ENCODE peak calls at places on chromosomes 12 and 14, in ten cellular contexts. G is NCI-H1048; T is naive B cell; W is dermis microvascular lymphatic vessel endothelial cell; Q is NCI-H345; B is GM13976; P is stimulated activated CD8-positive, alpha-beta memory T cell treated with anti-CD3 and anti-CD28 coated beads, Interleukin-15, amount 100 ng/mL, for 24 hours; M is thyroid gland; O is lower leg skin; J is activated T-cell treated with anti-CD3 and anti-CD28 coated beads for 1 hour. D is an unnamed sample.
A peak's percentile ranks its signal among the peaks of the same experiment; 100 is the strongest.

GRCh38 chr12:47222960-47223847 is 143.4 kb upstream of the AMIGO2 start:
- DNase-seq in G (no peak), P (no peak), Q (no peak), M (no peak), B (no peak), T (no peak), O (no peak), W (no peak), J (no peak), D (no peak)

GRCh38 chr12:89162704-89163261 is 189.5 kb downstream of the DUSP6 start:
- DNase-seq in J (no peak), B (no peak), W (peak; percentile 98), M (peak; percentile 15), Q (no peak), T (peak; percentile 58), P (no peak), O (peak; percentile 93), G (no peak), D (peak; percentile 97)

GRCh38 chr12:32252199-32253073 is 145.8 kb downstream of the BICD1 start:
- DNase-seq in J (no peak), W (no peak), B (peak; percentile 32), Q (no peak), T (no peak), P (no peak), G (no peak), O (no peak), M (no peak), D (no peak)

GRCh38 chr12:50186667-50187066 is 19.5 kb upstream of the CERS5 start:
- DNase-seq in W (no peak), O (no peak), J (no peak), B (no peak), P (no peak), G (no peak), Q (no peak), M (no peak), T (no peak), D (no peak)

GRCh38 chr14:104116544-104117340 is 21.6 kb upstream of the KIF26A start:
- DNase-seq in M (peak; percentile 76), G (no peak), B (no peak), P (no peak), J (no peak), Q (no peak), O (peak; percentile 85), T (no peak), W (no peak), D (no peak)

GRCh38 chr14:69325646-69326265 is 65.8 kb downstream of the GALNT16 start:
- DNase-seq in O (peak; percentile 70), J (no peak), W (no peak), P (no peak), B (no peak), Q (no peak), M (no peak), T (no peak), G (no peak), D (no peak)

GRCh38 chr12:57724003-57724935 is 14.3 kb downstream of the AGAP2 start:
- DNase-seq in T (no peak), O (peak; percentile 79), P (no peak), G (no peak), M (no peak), W (no peak), Q (no peak), J (no peak), B (peak; percentile 32), D (no peak)

GRCh38 chr12:109795023-109795422 is 38.2 kb downstream of the TRPV4 start:
- DNase-seq in B (no peak), T (no peak), J (no peak), O (no peak), G (no peak), M (no peak), W (no peak), P (no peak), Q (no peak), D (no peak)

GRCh38 chr12:12147111-12147510 is 76.4 kb downstream of the BCL2L14 start:
- DNase-seq in P (no peak), O (no peak), B (no peak), Q (no peak), W (no peak), G (no peak), M (no peak), T (no peak), J (no peak), D (peak; percentile 56)

GRCh38 chr12:58583541-58583940 is 336.8 kb downstream of the LRIG3 start:
- DNase-seq in J (no peak), B (no peak), P (no peak), W (no peak), T (no peak), G (no peak), O (no peak), Q (no peak), M (no peak), D (no peak)

GRCh38 chr14:59677771-59678211 is 101.2 kb upstream of the CCDC175 start:
- DNase-seq in J (no peak), B (no peak), P (no peak), M (peak; percentile 60), O (no peak), W (no peak), G (no peak), Q (no peak), T (no peak), D (no peak)

GRCh38 chr12:1611775-1612174 is 17.3 kb upstream of the WNT5B start:
- DNase-seq in T (no peak), W (peak; percentile 55), B (no peak), G (no peak), Q (peak; percentile 13), J (no peak), M (no peak), O (no peak), P (no peak), D (peak; percentile 54)

GRCh38 chr12:106934277-106934676 is 21.4 kb upstream of the TMEM263 start:
- DNase-seq in G (no peak), B (no peak), P (no peak), Q (no peak), M (no peak), J (no peak), W (no peak), T (no peak), O (no peak), D (no peak)

D was measured in lung microvascular endothelial cell.